ENCODE peak calls at places on chromosome 10, in five cellular contexts. D is fibroblast of the conjunctiva; I is activated T-cell treated with anti-CD3 and anti-CD28 coated beads, Interleukin-2, amount 50 U/mL, for 72 hours; E is GM03348; H is IMR-90. G is an unnamed sample.

GRCh38 chr10:101835406-101835805 is 8.2 kb downstream of the KCNIP2 start:
- DNase-seq in I (no peak), H (no peak), E (no peak), D (no peak), G (no peak)

GRCh38 chr10:91389636-91390512 is 20.3 kb upstream of the HECTD2 start:
- DNase-seq in D (peak; percentile 61), H (peak; percentile 71), I (peak; percentile 28), E (peak; percentile 56), G (peak; percentile 5)

GRCh38 chr10:93165367-93165766 is 91.7 kb downstream of the CYP26A1 start:
- DNase-seq in E (peak; percentile 69), D (no peak), I (no peak), H (no peak), G (no peak)

GRCh38 chr10:56547163-56547562 is 186.1 kb upstream of the ZWINT start:
- DNase-seq in I (no peak), E (no peak), D (no peak), H (no peak), G (no peak)

GRCh38 chr10:133400624-133401424 is 6.9 kb downstream of the MTG1 start:
- DNase-seq in E (no peak), H (no peak), D (no peak), I (no peak), G (no peak)

GRCh38 chr10:79268717-79269116 is 78.6 kb upstream of the PPIF start:
- DNase-seq in D (no peak), E (peak; percentile 35), I (no peak), H (no peak), G (no peak)

GRCh38 chr10:59073456-59074053 is 102.9 kb upstream of the PHYHIPL start:
- DNase-seq in I (no peak), H (no peak), D (no peak), E (no peak), G (no peak)

GRCh38 chr10:14478201-14478600 is 147.5 kb upstream of the FRMD4A start:
- DNase-seq in E (no peak), D (no peak), I (no peak), H (no peak), G (no peak)

GRCh38 chr10:34286136-34286739 is 528.9 kb downstream of the PARD3 start:
- DNase-seq in H (peak; percentile 41), E (peak; percentile 19), D (no peak), I (no peak), G (no peak)

GRCh38 chr10:18205098-18205834 is 65.0 kb downstream of the CACNB2 start:
- DNase-seq in I (no peak), E (peak; percentile 30), H (peak; percentile 59), D (no peak), G (no peak)

GRCh38 chr10:58930497-58930896 is 245.9 kb upstream of the PHYHIPL start:
- DNase-seq in E (peak; percentile 33), D (no peak), I (no peak), H (no peak), G (no peak)

GRCh38 chr10:105068497-105068896 is 427.4 kb downstream of the SORCS3 start:
- DNase-seq in I (no peak), H (no peak), D (no peak), E (no peak), G (no peak)

GRCh38 chr10:102267748-102268147 is 22.4 kb downstream of the GBF1 start:
- DNase-seq in E (peak; percentile 50), D (peak; percentile 36), I (no peak), H (peak; percentile 83), G (no peak)

GRCh38 chr10:82288461-82288881 is 413.5 kb downstream of the NRG3 start:
- DNase-seq in I (no peak), D (no peak), H (no peak), E (no peak), G (no peak)

GRCh38 chr10:125105155-125105554 is 55.2 kb downstream of the CTBP2 start:
- DNase-seq in D (no peak), I (no peak), H (no peak), E (no peak), G (no peak)

GRCh38 chr10:24432478-24433416 is 223.8 kb downstream of the KIAA1217 start:
- DNase-seq in E (no peak), I (no peak), H (peak; percentile 24), D (no peak), G (no peak)

GRCh38 chr10:95756061-95756751 is at the start of gene ENTPD1:
- DNase-seq in E (no peak), H (peak; percentile 12), I (no peak), D (no peak), G (no peak)

GRCh38 chr10:96622330-96622729 is 35.5 kb upstream of the TM9SF3 start:
- DNase-seq in I (no peak), E (no peak), D (no peak), H (no peak), G (no peak)

GRCh38 chr10:130227883-130228282 is 91.7 kb downstream of the GLRX3 start:
- DNase-seq in D (no peak), I (no peak), H (no peak), E (no peak), G (no peak)

GRCh38 chr10:132246296-132246695 is 59.5 kb downstream of the DPYSL4 start:
- DNase-seq in H (no peak), I (no peak), D (no peak), E (no peak), G (no peak)

GRCh38 chr10:29239569-29240472 is 49.0 kb upstream of the LYZL1 start:
- DNase-seq in E (peak; percentile 17), D (no peak), H (no peak), I (no peak), G (no peak)

GRCh38 chr10:30986027-30986672 is 45.5 kb downstream of the ZNF438 start:
- DNase-seq in E (no peak), I (no peak), D (no peak), H (peak; percentile 71), G (no peak)

GRCh38 chr10:9786576-9786975 is 1231.1 kb upstream of the CELF2 start:
- DNase-seq in I (no peak), H (peak; percentile 77), E (peak; percentile 29), D (no peak), G (no peak)

GRCh38 chr10:36771725-36772124 is 353.7 kb upstream of the ANKRD30A start:
- DNase-seq in D (no peak), H (no peak), E (no peak), I (no peak), G (no peak)

GRCh38 chr10:1089017-1089689 is 33.0 kb downstream of the WDR37 start:
- DNase-seq in H (no peak), D (no peak), I (no peak), E (no peak), G (no peak)

GRCh38 chr10:124530215-124530665 is 68.6 kb downstream of the LHPP start:
- DNase-seq in D (peak; percentile 67), E (peak; percentile 97), I (peak; percentile 89), H (peak; percentile 74), G (no peak)